ENCODE peak calls at places on chromosomes 13 and 19, in four cellular contexts. K is NCI-H1105 treated with DMSO at 0.1 percent for 48 hours, H is hypothalamus, J is NCI-H2171. O is an unnamed sample.
A peak's percentile ranks its signal among the peaks of the same experiment; 100 is the strongest.

GRCh38 chr19:14005381-14006084 is 587 bp downstream of the RFX1 start:
- DNase-seq in K (peak; percentile 62), J (peak; percentile 83), H (peak; percentile 87), O (peak; percentile 95)

GRCh38 chr13:40060318-40061007 is 405.0 kb downstream of the COG6 start:
- DNase-seq in H (peak; percentile 72), K (peak; percentile 83), J (peak; percentile 79), O (no peak)

GRCh38 chr19:1042689-1043511 is 3.0 kb downstream of the ABCA7 start:
- DNase-seq in J (peak; percentile 54), K (peak; percentile 76), H (no peak), O (no peak)

GRCh38 chr19:4510435-4511255 is 7.6 kb downstream of the PLIN4 start:
- DNase-seq in J (no peak), K (no peak), H (no peak), O (no peak)

GRCh38 chr19:4035582-4035981 is 28.0 kb downstream of the PIAS4 start:
- DNase-seq in K (no peak), J (no peak), H (no peak), O (no peak)

GRCh38 chr13:26280822-26281221 is 26.9 kb downstream of the CDK8 start:
- DNase-seq in H (no peak), J (no peak), K (no peak), O (no peak)

GRCh38 chr19:4534836-4535658 is at the start of gene PLIN5:
- DNase-seq in H (peak; percentile 62), J (peak; percentile 78), K (peak; percentile 89), O (peak; percentile 95)

GRCh38 chr19:2270157-2270571 is 11.8 kb downstream of the PEAK3 start:
- DNase-seq in H (no peak), K (no peak), J (no peak), O (no peak)

GRCh38 chr19:30204721-30205120 is 167.5 kb upstream of the ZNF536 start:
- DNase-seq in K (no peak), J (no peak), H (no peak), O (peak; percentile 26)

GRCh38 chr13:80515296-80515695 is 174.4 kb upstream of the SPRY2 start:
- DNase-seq in K (no peak), J (no peak), H (no peak), O (no peak)